ENCODE peak calls at places on chromosomes 4 and X, in nine cellular contexts. A is AG10803; S is CD4-positive, alpha-beta T cell; M is adrenal gland; H is nephron progenitor cell; N is IMR-90; B is astrocyte of the spinal cord; V is mesothelial cell of epicardium; G is HCT116. Y is an unnamed sample.

GRCh38 chrX:19689170-19689814 is 174.0 kb upstream of the MAP3K15 start:
- DNase-seq in M (no peak), H (no peak), S (no peak), B (no peak), N (no peak), A (no peak), G (no peak), V (no peak), Y (no peak)

GRCh38 chr4:66927937-66928336 is 617.4 kb downstream of the CENPC start:
- DNase-seq in G (no peak), M (no peak), V (no peak), H (no peak), B (no peak), N (no peak), A (no peak), S (no peak), Y (no peak)

GRCh38 chr4:153318696-153319320 is 25.7 kb upstream of the MND1 start:
- DNase-seq in B (peak), V (no peak), G (peak), M (peak), H (peak), S (peak), N (peak), A (peak), Y (no peak)

GRCh38 chr4:113278324-113278934 is 229.0 kb downstream of the ANK2 start:
- DNase-seq in B (peak), H (peak), N (peak), M (peak), V (peak), S (peak), A (peak), G (peak), Y (no peak)

GRCh38 chr4:80035336-80035735 is 37.7 kb downstream of the ANTXR2 start:
- DNase-seq in A (no peak), B (no peak), M (no peak), G (no peak), V (no peak), N (no peak), S (no peak), H (no peak), Y (no peak)

GRCh38 chrX:47482512-47483309 is at the start of gene ZNF41:
- DNase-seq in N (peak), M (peak), V (peak), S (peak), B (peak), A (peak), G (peak), H (peak), Y (no peak)

GRCh38 chrX:132610536-132610935 is 121.7 kb upstream of the MBNL3 start:
- DNase-seq in N (no peak), H (no peak), B (no peak), V (no peak), M (no peak), A (no peak), S (no peak), G (no peak), Y (no peak)

GRCh38 chr4:38114435-38114834 is 154.2 kb downstream of the PTTG2 start:
- DNase-seq in G (no peak), A (peak), N (no peak), V (no peak), B (no peak), H (no peak), S (no peak), M (no peak), Y (no peak)

GRCh38 chr4:184460495-184461285 is 13.7 kb downstream of the IRF2 start:
- DNase-seq in M (no peak), A (no peak), H (no peak), N (no peak), B (no peak), S (no peak), G (no peak), V (no peak), Y (no peak)

GRCh38 chr4:67460574-67460973 is 84.7 kb downstream of the CENPC start:
- DNase-seq in B (no peak), A (peak), M (no peak), H (no peak), G (no peak), V (no peak), N (no peak), S (no peak), Y (no peak)

GRCh38 chr4:57492479-57492878 is 382.3 kb upstream of the IGFBP7 start:
- DNase-seq in B (no peak), M (no peak), G (no peak), S (no peak), N (no peak), H (no peak), V (no peak), A (no peak), Y (no peak)

GRCh38 chrX:19875051-19875432 is 12.4 kb downstream of the SH3KBP1 start:
- DNase-seq in S (no peak), B (no peak), G (peak), A (peak), N (peak), M (no peak), H (no peak), V (no peak), Y (no peak)

GRCh38 chr4:165328708-165329107 is 1.2 kb downstream of the MSMO1 start:
- DNase-seq in N (no peak), S (no peak), V (no peak), H (no peak), M (no peak), G (no peak), B (peak), A (no peak), Y (no peak)

GRCh38 chrX:23898412-23898959 is 9.3 kb downstream of the APOO start:
- DNase-seq in B (peak), G (no peak), V (no peak), N (peak), A (peak), M (no peak), H (no peak), S (no peak), Y (no peak)

GRCh38 chrX:16882702-16883486 is 12.7 kb upstream of the RBBP7 start:
- DNase-seq in B (peak), M (peak), V (peak), N (peak), S (peak), A (peak), G (peak), H (peak), Y (no peak)

GRCh38 chrX:3699841-3700381 is 13.5 kb downstream of the PRKX start:
- DNase-seq in V (no peak), G (no peak), B (no peak), M (no peak), S (no peak), H (no peak), N (no peak), A (no peak), Y (no peak)

GRCh38 chrX:120790552-120790951 is 85.1 kb downstream of the CT47B1 start:
- DNase-seq in G (no peak), H (no peak), N (no peak), A (no peak), M (no peak), S (no peak), B (no peak), V (no peak), Y (no peak)

GRCh38 chrX:49209434-49210251 is 9.7 kb upstream of the SYP start:
- DNase-seq in A (no peak), S (no peak), G (no peak), B (no peak), H (no peak), V (no peak), M (no peak), N (no peak), Y (no peak)

GRCh38 chrX:152276277-152276676 is 137.9 kb upstream of the MAGEA10 start:
- DNase-seq in S (no peak), V (no peak), H (no peak), M (no peak), B (no peak), A (no peak), N (no peak), G (no peak), Y (no peak)

GRCh38 chr4:76658231-76659102 is 223.4 kb downstream of the SHROOM3 start:
- DNase-seq in G (no peak), B (peak), A (peak), H (no peak), V (no peak), S (no peak), M (no peak), N (peak), Y (peak)

GRCh38 chr4:37802068-37802666 is 24.3 kb upstream of the PGM2 start:
- DNase-seq in H (peak), V (peak), S (no peak), B (peak), M (peak), N (peak), G (peak), A (peak), Y (peak)

GRCh38 chr4:169410839-169411770 is 140.3 kb upstream of the SH3RF1 start:
- DNase-seq in A (peak), B (peak), V (no peak), H (peak), M (peak), S (peak), N (peak), G (no peak), Y (peak)

GRCh38 chr4:16626945-16627344 is 271.5 kb downstream of the LDB2 start:
- DNase-seq in S (no peak), M (peak), N (peak), G (no peak), H (no peak), A (peak), B (peak), V (no peak), Y (peak)

GRCh38 chrX:40011483-40012038 is 86.2 kb downstream of the BCOR start:
- DNase-seq in V (no peak), N (no peak), H (no peak), A (no peak), S (no peak), M (no peak), B (no peak), G (no peak), Y (no peak)

GRCh38 chr4:127793528-127793927 is 11.4 kb downstream of the HSPA4L start:
- DNase-seq in S (no peak), A (no peak), M (no peak), N (no peak), G (no peak), V (no peak), H (no peak), B (no peak), Y (no peak)

GRCh38 chr4:8557151-8558076 is 22.8 kb upstream of the GPR78 start:
- DNase-seq in B (no peak), V (no peak), N (no peak), S (no peak), A (no peak), H (no peak), G (no peak), M (no peak), Y (no peak)

GRCh38 chr4:64890131-64890710 is 481.0 kb upstream of the TECRL start:
- DNase-seq in S (no peak), N (no peak), H (no peak), M (no peak), G (no peak), A (no peak), B (peak), V (no peak), Y (no peak)

GRCh38 chrX:68045008-68045577 is 388.2 kb downstream of the OPHN1 start:
- DNase-seq in B (peak), G (no peak), A (peak), V (no peak), S (no peak), H (no peak), N (peak), M (no peak), Y (no peak)

GRCh38 chrX:98207947-98208346 is 1324.2 kb downstream of the RPA4 start:
- DNase-seq in B (no peak), N (no peak), M (no peak), V (no peak), G (no peak), S (no peak), H (no peak), A (no peak), Y (no peak)

GRCh38 chrX:39836802-39837420 is 260.8 kb downstream of the BCOR start:
- DNase-seq in V (no peak), B (no peak), M (no peak), G (no peak), N (no peak), A (no peak), S (no peak), H (no peak), Y (no peak)

GRCh38 chr4:156970501-156971167 is 965 bp downstream of the PDGFC start:
- DNase-seq in A (peak), G (no peak), H (peak), V (peak), M (peak), N (peak), S (no peak), B (no peak), Y (no peak)

GRCh38 chr4:118173956-118174355 is 139.7 kb downstream of the NDST3 start:
- DNase-seq in A (peak), N (peak), H (no peak), B (peak), S (no peak), V (no peak), G (no peak), M (no peak), Y (peak)

GRCh38 chr4:827209-828081 is 1.5 kb upstream of the CPLX1 start:
- DNase-seq in V (no peak), M (no peak), H (peak), G (no peak), N (no peak), A (no peak), B (no peak), S (no peak), Y (no peak)

GRCh38 chr4:829761-830655 is 4.1 kb upstream of the CPLX1 start:
- DNase-seq in N (no peak), M (no peak), A (no peak), V (no peak), B (no peak), H (no peak), S (no peak), G (no peak), Y (no peak)

GRCh38 chr4:830776-831482 is 5.0 kb upstream of the CPLX1 start:
- DNase-seq in S (no peak), H (no peak), G (no peak), B (no peak), V (no peak), M (no peak), N (no peak), A (no peak), Y (no peak)

GRCh38 chr4:828641-829271 is 2.8 kb upstream of the CPLX1 start:
- DNase-seq in N (no peak), M (peak), V (no peak), G (no peak), B (no peak), A (no peak), H (no peak), S (no peak), Y (no peak)

DNA sequence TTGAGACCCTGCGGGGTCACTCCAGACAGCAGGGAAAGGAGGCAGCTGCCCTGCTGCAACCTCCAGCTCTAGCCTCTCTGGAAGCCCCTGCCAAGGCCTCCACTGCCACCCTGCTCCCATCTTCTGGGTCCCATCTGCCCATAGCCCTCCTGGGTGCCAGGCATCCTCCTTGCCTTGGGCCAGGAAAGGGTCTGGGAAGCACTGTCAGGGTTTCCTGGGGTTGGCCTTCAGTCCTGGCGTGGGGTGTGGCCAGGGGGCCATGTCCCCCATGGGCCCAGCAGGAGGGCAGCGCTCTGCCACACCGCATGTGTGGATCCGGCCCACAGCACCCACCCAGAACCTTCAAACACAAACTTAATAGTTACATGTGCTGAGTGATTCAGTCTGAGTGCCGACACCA is 3.4 kb upstream of the CPLX1 start:
- DNase-seq in M (no peak), H (no peak), B (no peak), S (no peak), V (no peak), G (no peak), A (no peak), N (no peak), Y (no peak)
- TF ChIP-seq CTCF in M (no peak), H (no peak), B (no peak), S (no peak), V (no peak), G (no peak), A (no peak), N (no peak), Y (no peak)

GRCh38 chrX:81957900-81958545 is 756.1 kb downstream of the SH3BGRL start:
- DNase-seq in M (no peak), S (no peak), V (no peak), B (no peak), G (no peak), N (peak), H (no peak), A (no peak), Y (no peak)
- TF ChIP-seq CTCF in M (peak), S (no peak), V (no peak), B (no peak), G (no peak), N (peak), H (no peak), A (no peak), Y (peak)

DNA sequence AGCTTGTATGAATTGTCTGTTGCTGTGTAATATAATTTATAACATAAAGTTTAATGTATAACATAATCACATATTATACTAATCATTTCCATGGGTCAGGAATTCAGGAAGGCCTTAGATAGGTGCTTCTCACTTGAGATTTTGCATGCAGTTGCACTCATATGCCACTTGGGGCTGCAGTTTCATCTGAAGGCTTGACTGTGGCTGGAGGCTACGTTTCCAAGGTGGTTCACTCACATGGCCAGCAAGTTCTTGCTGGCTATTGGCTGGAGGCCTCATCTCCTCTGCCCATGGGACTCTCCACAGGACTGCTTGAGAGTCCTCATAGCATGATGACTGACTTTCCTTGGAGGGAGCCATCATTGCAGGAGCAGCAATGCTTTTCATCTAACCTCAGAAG is 53.4 kb upstream of the STX18 start:
- DNase-seq in A (no peak), S (no peak), N (no peak), G (peak), B (no peak), M (no peak), V (no peak), H (no peak), Y (no peak)
- TF ChIP-seq CTCF in A (peak), S (no peak), N (no peak), G (peak), B (peak), M (no peak), V (peak), H (no peak), Y (no peak)

GRCh38 chrX:57286507-57287251 is at the start of gene FAAH2:
- DNase-seq in H (peak), B (no peak), G (peak), A (no peak), V (peak), N (no peak), M (no peak), S (peak), Y (no peak)
- TF ChIP-seq CTCF in H (no peak), B (no peak), G (peak), A (no peak), V (no peak), N (no peak), M (no peak), S (no peak), Y (no peak)

GRCh38 chrX:34893741-34894140 is 48.9 kb upstream of the FAM47B start:
- DNase-seq in S (no peak), A (no peak), H (no peak), V (no peak), G (no peak), N (peak), M (no peak), B (no peak), Y (no peak)
- TF ChIP-seq CTCF in S (no peak), A (peak), H (no peak), V (peak), G (no peak), N (peak), M (peak), B (peak), Y (peak)

DNA sequence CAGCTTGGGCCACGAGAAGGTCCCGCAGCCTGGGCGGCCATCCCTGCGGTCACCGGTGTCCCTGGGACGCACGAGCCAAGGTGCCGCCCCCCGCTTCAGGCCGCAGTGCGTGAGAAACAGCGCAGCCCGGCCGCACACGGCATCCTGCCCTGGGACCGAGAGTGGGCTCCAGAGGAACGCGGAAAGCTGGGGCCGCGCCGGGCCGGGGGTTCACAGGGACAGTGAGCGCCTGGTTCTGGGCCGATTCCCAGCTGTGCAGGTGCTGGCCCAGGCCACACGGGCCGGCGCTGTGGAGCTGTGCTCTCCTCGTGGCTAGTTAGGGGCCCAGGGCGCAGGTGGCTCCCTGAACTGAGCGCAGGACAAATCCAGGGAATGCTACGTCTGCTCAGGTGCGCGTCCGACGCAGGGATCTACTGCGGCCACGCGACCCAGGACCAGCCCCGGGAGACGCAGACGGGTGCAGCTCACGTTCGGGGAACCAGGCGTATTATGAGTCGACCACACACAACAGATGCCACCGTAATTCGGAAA is 25.8 kb upstream of the GTPBP6 start:
- DNase-seq in H (no peak), S (no peak), V (peak), G (no peak), M (no peak), N (no peak), B (no peak), A (no peak), Y (no peak)
- TF ChIP-seq CTCF in H (no peak), S (no peak), V (no peak), G (no peak), M (no peak), N (no peak), B (no peak), A (no peak), Y (no peak)

DNA sequence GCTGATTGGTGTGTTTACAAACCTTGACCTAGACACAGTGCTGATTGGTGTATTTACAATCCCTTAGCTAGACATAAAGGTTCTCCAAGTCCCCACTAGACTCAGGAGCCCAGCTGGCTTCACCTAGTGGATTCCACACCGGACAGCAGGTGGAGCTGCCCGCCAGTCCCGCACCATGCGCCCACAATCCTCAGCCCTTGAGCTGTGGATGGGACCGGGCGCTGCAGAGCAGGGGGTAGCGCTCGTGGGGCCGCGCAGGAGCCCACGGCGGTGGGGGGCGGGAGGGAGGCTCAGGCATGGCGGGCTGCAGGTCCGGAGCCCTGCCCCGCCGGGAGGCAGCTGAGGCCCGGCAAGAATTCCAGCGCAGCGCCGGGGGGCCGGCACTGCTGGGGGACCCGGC is 30.7 kb downstream of the MEPE start:
- DNase-seq in A (no peak), V (no peak), H (no peak), S (no peak), M (no peak), B (no peak), G (no peak), N (no peak), Y (no peak)
- TF ChIP-seq CTCF in A (no peak), V (no peak), H (no peak), S (no peak), M (no peak), B (peak), G (peak), N (no peak), Y (no peak)

DNA sequence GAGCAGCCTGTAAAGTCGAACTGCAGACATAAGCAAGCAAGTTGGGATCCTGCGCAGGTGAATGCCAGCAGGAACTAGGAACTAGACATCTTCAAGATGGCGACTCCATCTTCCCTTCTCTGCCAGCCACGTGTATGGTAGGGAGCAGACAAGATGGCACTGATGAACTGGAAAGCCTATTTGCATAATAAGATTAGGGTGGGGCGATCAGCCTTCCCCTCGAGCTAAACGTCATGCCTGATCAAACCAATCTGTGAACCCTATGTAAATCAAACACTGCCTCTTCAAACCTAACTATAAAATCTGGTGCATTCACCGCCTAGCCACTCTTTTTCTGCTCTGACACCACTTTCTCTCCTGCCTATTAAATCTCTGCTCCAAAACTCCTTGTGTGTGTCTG is 28.1 kb upstream of the LGI2 start:
- DNase-seq in B (no peak), H (no peak), V (no peak), S (no peak), G (no peak), N (no peak), A (no peak), M (no peak), Y (no peak)
- TF ChIP-seq CTCF in B (no peak), H (no peak), V (no peak), S (no peak), G (no peak), N (no peak), A (no peak), M (no peak), Y (no peak)

Y was measured in AG09319.